ENCODE peak calls at places on chromosome 18, in nine cellular contexts. V, P, Z, Y, E, O, D, S and A are unnamed samples.

GRCh38 chr18:40004246-40004645 is 1950.8 kb upstream of the PIK3C3 start:
- DNase-seq in S (no peak), E (no peak), O (no peak), Z (no peak), V (no peak), Y (no peak), P (no peak), D (no peak), A (no peak)

GRCh38 chr18:2091937-2092336 is 479.4 kb downstream of the METTL4 start:
- DNase-seq in O (no peak), V (no peak), Y (no peak), P (no peak), D (no peak), S (no peak), E (no peak), Z (no peak), A (no peak)

GRCh38 chr18:26175481-26175880 is 41.8 kb downstream of the PSMA8 start:
- DNase-seq in Y (no peak), Z (no peak), D (no peak), O (no peak), E (no peak), P (no peak), S (no peak), V (no peak), A (no peak)

GRCh38 chr18:73118121-73118816 is 250.5 kb upstream of the NETO1 start:
- DNase-seq in S (no peak), P (no peak), E (no peak), Z (peak; percentile 37), V (no peak), O (no peak), Y (no peak), D (no peak), A (peak; percentile 6)

GRCh38 chr18:46424898-46425297 is 232.1 kb downstream of the LOXHD1 start:
- DNase-seq in Y (no peak), S (peak; percentile 34), V (peak; percentile 69), D (no peak), P (no peak), E (peak; percentile 13), Z (no peak), O (no peak), A (no peak)

GRCh38 chr18:2967820-2968219 is 45.1 kb downstream of the LPIN2 start:
- DNase-seq in P (no peak), S (no peak), V (no peak), O (no peak), Y (no peak), Z (no peak), D (no peak), E (no peak), A (no peak)

GRCh38 chr18:47984991-47985390 is 54.5 kb upstream of the SMAD2 start:
- DNase-seq in O (no peak), Y (no peak), D (no peak), S (no peak), V (no peak), P (no peak), E (no peak), Z (no peak), A (no peak)

GRCh38 chr18:9736942-9737813 is 29.1 kb downstream of the RAB31 start:
- DNase-seq in O (no peak), E (no peak), Z (peak; percentile 82), V (peak; percentile 61), S (peak; percentile 25), D (peak; percentile 81), P (no peak), Y (no peak), A (no peak)

GRCh38 chr18:7579176-7579922 is 12.2 kb downstream of the PTPRM start:
- DNase-seq in Y (no peak), D (no peak), P (no peak), S (no peak), V (no peak), Z (peak; percentile 61), O (no peak), E (no peak), A (no peak)

GRCh38 chr18:58391113-58391892 is 237.6 kb downstream of the ALPK2 start:
- DNase-seq in E (no peak), Y (no peak), O (no peak), D (no peak), P (no peak), S (no peak), Z (no peak), V (peak; percentile 81), A (no peak)

GRCh38 chr18:11408555-11408954 is 200.8 kb upstream of the SLC35G4 start:
- DNase-seq in E (no peak), D (no peak), V (no peak), Y (no peak), P (no peak), O (no peak), Z (no peak), S (no peak), A (no peak)

GRCh38 chr18:350953-351572 is 83.2 kb upstream of the THOC1 start:
- DNase-seq in S (no peak), E (no peak), P (no peak), Z (no peak), Y (no peak), D (no peak), V (no peak), O (no peak), A (no peak)

GRCh38 chr18:9925369-9925768 is 11.6 kb downstream of the VAPA start:
- DNase-seq in D (no peak), Y (no peak), O (no peak), Z (peak; percentile 54), S (no peak), V (no peak), E (no peak), P (no peak), A (no peak)

GRCh38 chr18:53610957-53611356 is 613.5 kb downstream of the MBD2 start:
- DNase-seq in Y (no peak), P (no peak), E (no peak), O (no peak), Z (no peak), D (no peak), V (no peak), S (no peak), A (no peak)

GRCh38 chr18:7565677-7566076 is 1.4 kb upstream of the PTPRM start:
- DNase-seq in E (no peak), Y (no peak), O (no peak), V (no peak), P (no peak), D (no peak), Z (no peak), S (no peak), A (no peak)

GRCh38 chr18:10377956-10378355 is 76.5 kb upstream of the APCDD1 start:
- DNase-seq in D (no peak), Z (peak; percentile 58), E (no peak), O (no peak), P (peak; percentile 47), V (no peak), S (no peak), Y (no peak), A (no peak)

GRCh38 chr18:60984496-60984895 is 348.7 kb upstream of the CDH20 start:
- DNase-seq in D (no peak), E (peak; percentile 25), V (peak; percentile 0), Z (no peak), Y (no peak), P (no peak), O (no peak), S (no peak), A (no peak)

GRCh38 chr18:379665-380356 is 112.0 kb upstream of the THOC1 start:
- DNase-seq in V (no peak), Y (peak; percentile 46), E (no peak), O (no peak), P (no peak), D (no peak), Z (no peak), S (no peak), A (no peak)

GRCh38 chr18:21740474-21740723 is 193 bp upstream of the MIB1 start:
- DNase-seq in V (no peak), O (no peak), D (peak; percentile 96), Z (peak; percentile 99), P (no peak), E (peak; percentile 93), Y (no peak), S (peak; percentile 99), A (no peak)

GRCh38 chr18:69844656-69845055 is 103.0 kb downstream of the CD226 start:
- DNase-seq in E (no peak), O (no peak), P (no peak), Z (no peak), V (no peak), Y (no peak), D (no peak), S (no peak), A (no peak)

GRCh38 chr18:31980863-31981262 is 37.8 kb upstream of the RNF125 start:
- DNase-seq in E (no peak), V (no peak), Z (no peak), S (no peak), Y (no peak), D (no peak), P (no peak), O (no peak), A (no peak)

GRCh38 chr18:60554961-60555360 is 182.4 kb upstream of the MC4R start:
- DNase-seq in E (no peak), V (peak; percentile 50), O (no peak), Y (no peak), Z (no peak), S (no peak), P (no peak), D (no peak), A (no peak)

GRCh38 chr18:48136544-48137353 is 206.3 kb upstream of the SMAD2 start:
- DNase-seq in V (no peak), Z (peak; percentile 16), P (no peak), S (no peak), E (no peak), Y (peak; percentile 41), O (no peak), D (peak; percentile 52), A (no peak)

GRCh38 chr18:76573325-76574025 is 78.4 kb upstream of the ZNF516 start:
- DNase-seq in D (no peak), E (no peak), O (no peak), P (no peak), Y (no peak), S (no peak), Z (peak; percentile 87), V (no peak), A (peak; percentile 71)